ENCODE peak calls at places on chromosomes 5 and 9, in eight cellular contexts. One of them, this sample, is unnamed.

GRCh38 chr9:97990259-97990658 is 7.1 kb downstream of the ANP32B start:
- DNase-seq in choroid plexus epithelial cell: peak
- DNase-seq in PC-9: peak
- DNase-seq in psoas muscle: no peak
- DNase-seq in fibroblast of lung: peak
- DNase-seq in dorsolateral prefrontal cortex: no peak
- DNase-seq in body of pancreas: no peak
- DNase-seq in right lobe of liver: no peak
- DNase-seq in this sample: peak

GRCh38 chr9:19085295-19085694 is 17.4 kb downstream of the HAUS6 start:
- DNase-seq in choroid plexus epithelial cell: peak
- DNase-seq in PC-9: no peak
- DNase-seq in psoas muscle: no peak
- DNase-seq in fibroblast of lung: peak
- DNase-seq in dorsolateral prefrontal cortex: no peak
- DNase-seq in body of pancreas: no peak
- DNase-seq in right lobe of liver: no peak
- DNase-seq in this sample: peak

GRCh38 chr5:173458819-173459218 is 130.6 kb upstream of the STC2 start:
- DNase-seq in choroid plexus epithelial cell: peak
- DNase-seq in PC-9: peak
- DNase-seq in psoas muscle: no peak
- DNase-seq in fibroblast of lung: peak
- DNase-seq in dorsolateral prefrontal cortex: no peak
- DNase-seq in body of pancreas: no peak
- DNase-seq in right lobe of liver: no peak
- DNase-seq in this sample: peak

GRCh38 chr5:126499278-126499677 is 76.1 kb downstream of the GRAMD2B start:
- DNase-seq in choroid plexus epithelial cell: no peak
- DNase-seq in PC-9: no peak
- DNase-seq in psoas muscle: no peak
- DNase-seq in fibroblast of lung: no peak
- DNase-seq in dorsolateral prefrontal cortex: no peak
- DNase-seq in body of pancreas: no peak
- DNase-seq in right lobe of liver: no peak
- DNase-seq in this sample: peak

GRCh38 chr5:133205649-133206048 is 153.8 kb downstream of the HSPA4 start:
- DNase-seq in choroid plexus epithelial cell: peak
- DNase-seq in PC-9: no peak
- DNase-seq in psoas muscle: no peak
- DNase-seq in fibroblast of lung: peak
- DNase-seq in dorsolateral prefrontal cortex: no peak
- DNase-seq in body of pancreas: no peak
- DNase-seq in right lobe of liver: no peak
- DNase-seq in this sample: no peak

GRCh38 chr5:54845567-54845941 is 139.8 kb downstream of the ESM1 start:
- DNase-seq in choroid plexus epithelial cell: peak
- DNase-seq in PC-9: no peak
- DNase-seq in psoas muscle: no peak
- DNase-seq in fibroblast of lung: peak
- DNase-seq in dorsolateral prefrontal cortex: no peak
- DNase-seq in body of pancreas: no peak
- DNase-seq in right lobe of liver: no peak
- DNase-seq in this sample: peak

GRCh38 chr9:14438232-14438966 is 124.5 kb upstream of the NFIB start:
- DNase-seq in choroid plexus epithelial cell: no peak
- DNase-seq in PC-9: no peak
- DNase-seq in psoas muscle: no peak
- DNase-seq in fibroblast of lung: no peak
- DNase-seq in dorsolateral prefrontal cortex: no peak
- DNase-seq in body of pancreas: no peak
- DNase-seq in right lobe of liver: no peak
- DNase-seq in this sample: no peak

GRCh38 chr5:140828402-140828737 is 610 bp downstream of the PCDHA6 start:
- DNase-seq in choroid plexus epithelial cell: no peak
- DNase-seq in PC-9: no peak
- DNase-seq in psoas muscle: no peak
- DNase-seq in fibroblast of lung: no peak
- DNase-seq in dorsolateral prefrontal cortex: no peak
- DNase-seq in body of pancreas: no peak
- DNase-seq in right lobe of liver: no peak
- DNase-seq in this sample: no peak

GRCh38 chr5:32585446-32586250 is at the start of gene SUB1:
- DNase-seq in choroid plexus epithelial cell: peak
- DNase-seq in PC-9: peak
- DNase-seq in psoas muscle: peak
- DNase-seq in fibroblast of lung: peak
- DNase-seq in dorsolateral prefrontal cortex: peak
- DNase-seq in body of pancreas: peak
- DNase-seq in right lobe of liver: peak
- DNase-seq in this sample: peak

GRCh38 chr9:120378680-120379079 is 201.3 kb downstream of the CDK5RAP2 start:
- DNase-seq in choroid plexus epithelial cell: peak
- DNase-seq in PC-9: no peak
- DNase-seq in psoas muscle: no peak
- DNase-seq in fibroblast of lung: no peak
- DNase-seq in dorsolateral prefrontal cortex: no peak
- DNase-seq in body of pancreas: no peak
- DNase-seq in right lobe of liver: no peak
- DNase-seq in this sample: no peak

GRCh38 chr9:86924206-86924605 is 23.1 kb downstream of the GAS1 start:
- DNase-seq in choroid plexus epithelial cell: no peak
- DNase-seq in PC-9: no peak
- DNase-seq in psoas muscle: no peak
- DNase-seq in fibroblast of lung: no peak
- DNase-seq in dorsolateral prefrontal cortex: no peak
- DNase-seq in body of pancreas: no peak
- DNase-seq in right lobe of liver: no peak
- DNase-seq in this sample: no peak

GRCh38 chr9:127918201-127919107 is 1.6 kb upstream of the ST6GALNAC4 start:
- DNase-seq in choroid plexus epithelial cell: peak
- DNase-seq in PC-9: peak
- DNase-seq in psoas muscle: peak
- DNase-seq in fibroblast of lung: peak
- DNase-seq in dorsolateral prefrontal cortex: no peak
- DNase-seq in body of pancreas: peak
- DNase-seq in right lobe of liver: no peak
- DNase-seq in this sample: peak

GRCh38 chr9:21070171-21070571 is 7.6 kb downstream of the IFNB1 start:
- DNase-seq in choroid plexus epithelial cell: peak
- DNase-seq in PC-9: peak
- DNase-seq in psoas muscle: peak
- DNase-seq in fibroblast of lung: peak
- DNase-seq in dorsolateral prefrontal cortex: peak
- DNase-seq in body of pancreas: peak
- DNase-seq in right lobe of liver: peak
- DNase-seq in this sample: peak
- TF ChIP-seq CTCF in choroid plexus epithelial cell: peak
- TF ChIP-seq CTCF in PC-9: no peak
- TF ChIP-seq CTCF in psoas muscle: peak
- TF ChIP-seq CTCF in fibroblast of lung: peak
- TF ChIP-seq CTCF in dorsolateral prefrontal cortex: no peak
- TF ChIP-seq CTCF in body of pancreas: no peak
- TF ChIP-seq CTCF in right lobe of liver: no peak
- TF ChIP-seq CTCF in this sample: peak

GRCh38 chr5:93621340-93621872 is 38.4 kb downstream of the NR2F1 start:
- DNase-seq in choroid plexus epithelial cell: peak
- DNase-seq in PC-9: peak
- DNase-seq in psoas muscle: peak
- DNase-seq in fibroblast of lung: peak
- DNase-seq in dorsolateral prefrontal cortex: peak
- DNase-seq in body of pancreas: peak
- DNase-seq in right lobe of liver: peak
- DNase-seq in this sample: peak

GRCh38 chr5:93626801-93627200 is 43.8 kb downstream of the NR2F1 start:
- DNase-seq in choroid plexus epithelial cell: no peak
- DNase-seq in PC-9: no peak
- DNase-seq in psoas muscle: no peak
- DNase-seq in fibroblast of lung: no peak
- DNase-seq in dorsolateral prefrontal cortex: no peak
- DNase-seq in body of pancreas: no peak
- DNase-seq in right lobe of liver: no peak
- DNase-seq in this sample: no peak

GRCh38 chr5:93620487-93621339 is 37.7 kb downstream of the NR2F1 start:
- DNase-seq in choroid plexus epithelial cell: peak
- DNase-seq in PC-9: peak
- DNase-seq in psoas muscle: peak
- DNase-seq in fibroblast of lung: peak
- DNase-seq in dorsolateral prefrontal cortex: peak
- DNase-seq in body of pancreas: peak
- DNase-seq in right lobe of liver: peak
- DNase-seq in this sample: peak

GRCh38 chr5:93623153-93623552 is 40.1 kb downstream of the NR2F1 start:
- DNase-seq in choroid plexus epithelial cell: no peak
- DNase-seq in PC-9: no peak
- DNase-seq in psoas muscle: no peak
- DNase-seq in fibroblast of lung: no peak
- DNase-seq in dorsolateral prefrontal cortex: no peak
- DNase-seq in body of pancreas: no peak
- DNase-seq in right lobe of liver: no peak
- DNase-seq in this sample: no peak

GRCh38 chr5:93622240-93622885 is 39.3 kb downstream of the NR2F1 start:
- DNase-seq in choroid plexus epithelial cell: peak
- DNase-seq in PC-9: peak
- DNase-seq in psoas muscle: no peak
- DNase-seq in fibroblast of lung: peak
- DNase-seq in dorsolateral prefrontal cortex: peak
- DNase-seq in body of pancreas: no peak
- DNase-seq in right lobe of liver: no peak
- DNase-seq in this sample: peak
- H3K4me3 ChIP-seq in choroid plexus epithelial cell: no peak
- H3K4me3 ChIP-seq in PC-9: peak
- H3K4me3 ChIP-seq in psoas muscle: peak
- H3K4me3 ChIP-seq in fibroblast of lung: peak
- H3K4me3 ChIP-seq in dorsolateral prefrontal cortex: peak
- H3K4me3 ChIP-seq in body of pancreas: no peak
- H3K4me3 ChIP-seq in right lobe of liver: no peak
- H3K4me3 ChIP-seq in this sample: no peak

GRCh38 chr5:116303340-116303739 is 218.5 kb downstream of the COMMD10 start:
- DNase-seq in choroid plexus epithelial cell: peak
- DNase-seq in PC-9: no peak
- DNase-seq in psoas muscle: no peak
- DNase-seq in fibroblast of lung: no peak
- DNase-seq in dorsolateral prefrontal cortex: no peak
- DNase-seq in body of pancreas: no peak
- DNase-seq in right lobe of liver: peak
- DNase-seq in this sample: no peak

GRCh38 chr5:116303810-116304209 is 219.0 kb downstream of the COMMD10 start:
- DNase-seq in choroid plexus epithelial cell: no peak
- DNase-seq in PC-9: no peak
- DNase-seq in psoas muscle: no peak
- DNase-seq in fibroblast of lung: no peak
- DNase-seq in dorsolateral prefrontal cortex: no peak
- DNase-seq in body of pancreas: no peak
- DNase-seq in right lobe of liver: no peak
- DNase-seq in this sample: no peak

GRCh38 chr5:116300016-116300601 is 215.3 kb downstream of the COMMD10 start:
- DNase-seq in choroid plexus epithelial cell: peak
- DNase-seq in PC-9: no peak
- DNase-seq in psoas muscle: no peak
- DNase-seq in fibroblast of lung: no peak
- DNase-seq in dorsolateral prefrontal cortex: no peak
- DNase-seq in body of pancreas: no peak
- DNase-seq in right lobe of liver: no peak
- DNase-seq in this sample: peak

GRCh38 chr5:116297296-116297814 is 212.5 kb downstream of the COMMD10 start:
- DNase-seq in choroid plexus epithelial cell: no peak
- DNase-seq in PC-9: no peak
- DNase-seq in psoas muscle: no peak
- DNase-seq in fibroblast of lung: no peak
- DNase-seq in dorsolateral prefrontal cortex: no peak
- DNase-seq in body of pancreas: no peak
- DNase-seq in right lobe of liver: no peak
- DNase-seq in this sample: no peak

GRCh38 chr5:116301110-116301509 is 216.3 kb downstream of the COMMD10 start:
- DNase-seq in choroid plexus epithelial cell: no peak
- DNase-seq in PC-9: no peak
- DNase-seq in psoas muscle: no peak
- DNase-seq in fibroblast of lung: no peak
- DNase-seq in dorsolateral prefrontal cortex: no peak
- DNase-seq in body of pancreas: no peak
- DNase-seq in right lobe of liver: no peak
- DNase-seq in this sample: no peak
- TF ChIP-seq CTCF in choroid plexus epithelial cell: no peak
- TF ChIP-seq CTCF in PC-9: no peak
- TF ChIP-seq CTCF in psoas muscle: no peak
- TF ChIP-seq CTCF in fibroblast of lung: no peak
- TF ChIP-seq CTCF in dorsolateral prefrontal cortex: no peak
- TF ChIP-seq CTCF in body of pancreas: no peak
- TF ChIP-seq CTCF in right lobe of liver: no peak
- TF ChIP-seq CTCF in this sample: no peak

GRCh38 chr5:45692481-45692880 is 3.7 kb downstream of the HCN1 start:
- DNase-seq in choroid plexus epithelial cell: no peak
- DNase-seq in PC-9: no peak
- DNase-seq in psoas muscle: no peak
- DNase-seq in fibroblast of lung: no peak
- DNase-seq in dorsolateral prefrontal cortex: peak
- DNase-seq in body of pancreas: no peak
- DNase-seq in right lobe of liver: no peak
- DNase-seq in this sample: no peak

GRCh38 chr5:45696206-45696836 is at the start of gene HCN1:
- DNase-seq in choroid plexus epithelial cell: peak
- DNase-seq in PC-9: no peak
- DNase-seq in psoas muscle: peak
- DNase-seq in fibroblast of lung: peak
- DNase-seq in dorsolateral prefrontal cortex: peak
- DNase-seq in body of pancreas: peak
- DNase-seq in right lobe of liver: peak
- DNase-seq in this sample: peak

GRCh38 chr5:45695011-45695667 is 1.0 kb downstream of the HCN1 start:
- DNase-seq in choroid plexus epithelial cell: no peak
- DNase-seq in PC-9: no peak
- DNase-seq in psoas muscle: no peak
- DNase-seq in fibroblast of lung: no peak
- DNase-seq in dorsolateral prefrontal cortex: peak
- DNase-seq in body of pancreas: peak
- DNase-seq in right lobe of liver: no peak
- DNase-seq in this sample: no peak

GRCh38 chr5:45695680-45696093 is 493 bp downstream of the HCN1 start:
- DNase-seq in choroid plexus epithelial cell: no peak
- DNase-seq in PC-9: no peak
- DNase-seq in psoas muscle: no peak
- DNase-seq in fibroblast of lung: no peak
- DNase-seq in dorsolateral prefrontal cortex: no peak
- DNase-seq in body of pancreas: no peak
- DNase-seq in right lobe of liver: no peak
- DNase-seq in this sample: no peak

DNA sequence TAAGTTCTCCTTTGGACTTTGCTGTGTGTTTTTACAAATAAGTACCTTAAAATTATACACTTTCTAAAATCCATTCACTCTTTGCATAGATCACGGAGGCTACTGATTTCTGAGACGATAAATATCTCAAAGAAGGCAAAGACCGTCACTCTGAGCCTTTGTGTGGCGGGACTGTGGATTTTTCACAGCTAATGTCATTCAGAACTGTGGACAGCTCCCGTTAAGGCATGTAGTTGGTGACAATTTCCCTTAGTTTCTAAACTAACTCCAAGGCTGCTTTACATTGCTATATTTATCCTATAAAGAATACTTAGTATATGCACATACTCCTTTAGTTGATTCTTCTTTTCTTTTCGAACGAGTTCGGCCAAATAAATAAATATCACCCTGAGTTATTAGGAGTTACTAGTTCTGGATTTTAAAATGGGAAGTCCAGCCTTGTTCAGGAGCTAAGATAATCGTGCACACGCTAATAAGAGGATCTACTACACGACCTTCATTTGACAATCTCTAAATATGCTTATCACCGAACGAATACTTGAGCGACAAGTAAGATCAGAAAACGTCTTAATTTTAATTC is 1.8 kb downstream of the HCN1 start:
- DNase-seq in choroid plexus epithelial cell: no peak
- DNase-seq in PC-9: no peak
- DNase-seq in psoas muscle: no peak
- DNase-seq in fibroblast of lung: peak
- DNase-seq in dorsolateral prefrontal cortex: no peak
- DNase-seq in body of pancreas: no peak
- DNase-seq in right lobe of liver: no peak
- DNase-seq in this sample: peak
- H3K4me3 ChIP-seq in choroid plexus epithelial cell: no peak
- H3K4me3 ChIP-seq in PC-9: no peak
- H3K4me3 ChIP-seq in psoas muscle: peak
- H3K4me3 ChIP-seq in fibroblast of lung: no peak
- H3K4me3 ChIP-seq in dorsolateral prefrontal cortex: peak
- H3K4me3 ChIP-seq in body of pancreas: peak
- H3K4me3 ChIP-seq in right lobe of liver: no peak
- H3K4me3 ChIP-seq in this sample: no peak